ENCODE peak calls at places on chromosomes 3 and 15, in seven cellular contexts. B, E, T, O, V, U and G are unnamed samples.

GRCh38 chr15:72118400-72118978 is at the start of gene SENP8:
- DNase-seq in B (no peak), E (no peak), T (no peak), O (peak; percentile 87), V (no peak), U (peak; percentile 80), G (no peak)

GRCh38 chr3:11624161-11624560 is 19.6 kb downstream of the VGLL4 start:
- DNase-seq in B (no peak), E (no peak), T (no peak), O (peak; percentile 56), V (no peak), U (no peak), G (no peak)

GRCh38 chr3:143000525-143000924 is 845 bp upstream of the U2SURP start:
- DNase-seq in B (peak; percentile 58), E (no peak), T (no peak), O (peak; percentile 62), V (no peak), U (peak; percentile 26), G (peak; percentile 88)

GRCh38 chr3:14819671-14820070 is 909 bp downstream of the FGD5 start:
- DNase-seq in B (no peak), E (no peak), T (no peak), O (no peak), V (no peak), U (no peak), G (no peak)

GRCh38 chr3:55143928-55144671 is 216.2 kb upstream of the LRTM1 start:
- DNase-seq in B (no peak), E (no peak), T (no peak), O (peak; percentile 79), V (no peak), U (no peak), G (no peak)

GRCh38 chr15:98799991-98800390 is 151.7 kb downstream of the IGF1R start:
- DNase-seq in B (no peak), E (no peak), T (no peak), O (peak; percentile 30), V (no peak), U (no peak), G (no peak)

GRCh38 chr15:35444557-35445204 is 101.3 kb downstream of the DPH6 start:
- DNase-seq in B (peak; percentile 56), E (peak; percentile 39), T (peak; percentile 38), O (peak; percentile 67), V (peak; percentile 27), U (peak; percentile 56), G (peak; percentile 7)

GRCh38 chr3:50655009-50655830 is 19.5 kb upstream of the DOCK3 start:
- DNase-seq in B (no peak), E (no peak), T (no peak), O (peak; percentile 64), V (no peak), U (no peak), G (no peak)

GRCh38 chr3:30354972-30355371 is 251.4 kb upstream of the TGFBR2 start:
- DNase-seq in B (no peak), E (no peak), T (no peak), O (no peak), V (no peak), U (no peak), G (no peak)

GRCh38 chr3:115986555-115987207 is 363.4 kb downstream of the GAP43 start:
- DNase-seq in B (peak; percentile 32), E (peak; percentile 62), T (no peak), O (peak; percentile 62), V (no peak), U (peak; percentile 7), G (no peak)

GRCh38 chr15:55221090-55222011 is 24.6 kb upstream of the RSL24D1 start:
- DNase-seq in B (peak; percentile 78), E (no peak), T (peak; percentile 51), O (peak; percentile 95), V (peak; percentile 35), U (no peak), G (peak; percentile 33)

GRCh38 chr3:107841864-107842263 is 249.0 kb downstream of the CD47 start:
- DNase-seq in B (no peak), E (no peak), T (no peak), O (peak; percentile 42), V (no peak), U (no peak), G (no peak)

DNA sequence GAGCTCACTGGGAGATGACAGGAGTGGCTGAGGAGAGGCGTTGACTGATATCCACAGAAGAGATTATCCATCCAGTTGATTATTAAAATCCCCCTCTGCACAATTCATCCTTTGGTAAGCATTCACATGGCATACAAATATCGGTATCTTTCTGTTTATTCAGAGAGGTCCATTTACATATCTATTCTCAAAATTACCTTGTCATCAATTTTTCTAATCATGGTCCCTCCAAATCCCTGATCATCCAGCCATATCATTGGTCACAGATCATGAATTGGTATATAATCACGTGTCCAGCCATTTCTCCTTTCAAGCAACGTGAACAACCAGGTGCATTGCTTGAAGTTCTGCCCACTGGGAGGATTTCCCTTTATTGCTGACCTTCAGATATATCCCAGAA is 1321.0 kb downstream of the ROBO2 start:
- DNase-seq in B (no peak), E (no peak), T (no peak), O (no peak), V (no peak), U (no peak), G (no peak)
- H3K9me2 ChIP-seq in B (no peaks in the 10 kb centered on the region), E (no peaks in the 10 kb centered on the region), T (no peaks in the 10 kb centered on the region), O (no peaks in the 10 kb centered on the region), V (no peaks in the 10 kb centered on the region), U (no peaks in the 10 kb centered on the region), G (no peaks in the 10 kb centered on the region)

DNA sequence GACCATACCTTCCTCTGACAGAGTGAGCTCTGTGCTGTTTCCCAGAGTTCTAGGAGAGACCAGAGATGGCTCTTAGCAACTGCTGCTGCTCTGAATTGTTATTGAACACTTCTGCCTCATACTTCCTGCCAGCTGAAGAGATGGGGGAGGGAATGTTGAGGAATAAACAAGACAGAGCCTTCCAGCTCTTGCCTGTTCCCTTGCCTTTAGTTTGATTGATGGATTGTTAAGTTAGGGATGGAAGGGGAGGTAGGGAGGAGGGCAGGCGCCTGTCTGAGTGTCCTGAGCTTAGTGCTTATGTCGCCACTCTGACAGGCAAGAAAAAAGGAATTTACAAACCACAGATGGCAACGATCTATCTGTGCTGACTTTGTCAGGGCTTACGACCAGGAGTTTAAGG is 42.8 kb downstream of the ZNF609 start:
- DNase-seq in B (no peak), E (no peak), T (peak; percentile 5), O (peak; percentile 59), V (no peak), U (no peak), G (no peak)
- H3K79me2 ChIP-seq in B (peaks cover 77% of the 10 kb centered on the region), E (peaks cover 59% of the 10 kb centered on the region), T (peaks cover 19% of the 10 kb centered on the region), O (peaks cover 84% of the 10 kb centered on the region), V (no peaks in the 10 kb centered on the region), U (peaks cover 90% of the 10 kb centered on the region), G (no peaks in the 10 kb centered on the region)

GRCh38 chr3:137046746-137047145 is 89.0 kb downstream of the IL20RB start:
- DNase-seq in B (no peak), E (no peak), T (no peak), O (no peak), V (no peak), U (no peak), G (no peak)

GRCh38 chr3:137047240-137047639 is 89.5 kb downstream of the IL20RB start:
- DNase-seq in B (no peak), E (no peak), T (no peak), O (no peak), V (no peak), U (no peak), G (no peak)

GRCh38 chr3:137035631-137036030 is 77.8 kb downstream of the IL20RB start:
- DNase-seq in B (peak; percentile 27), E (peak; percentile 16), T (peak; percentile 34), O (peak; percentile 49), V (no peak), U (no peak), G (no peak)

GRCh38 chr3:137039570-137039969 is 81.8 kb downstream of the IL20RB start:
- DNase-seq in B (no peak), E (no peak), T (no peak), O (peak; percentile 35), V (no peak), U (no peak), G (no peak)

DNA sequence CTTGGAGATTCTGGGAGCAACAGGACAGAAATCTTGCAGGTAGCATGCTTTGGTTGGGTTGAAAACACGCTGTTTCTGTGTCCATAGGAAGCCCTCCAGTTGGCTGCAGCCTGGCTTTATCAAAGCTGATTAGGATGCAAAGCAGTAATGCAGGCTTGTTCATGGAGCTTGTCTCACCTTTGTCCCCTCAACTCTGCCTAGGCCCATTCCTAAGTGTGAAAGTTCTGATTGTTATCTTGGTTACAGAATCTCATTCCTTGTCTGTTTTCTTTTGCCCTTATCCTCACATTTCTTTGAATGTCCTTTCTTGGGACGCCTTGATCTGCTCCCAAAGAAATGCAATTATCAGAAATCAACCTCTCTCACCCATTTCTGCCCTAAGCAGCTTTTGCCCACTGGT is 83.5 kb downstream of the IL20RB start:
- DNase-seq in B (no peak), E (no peak), T (no peak), O (no peak), V (no peak), U (no peak), G (no peak)
- H3K9me2 ChIP-seq in B (no peaks in the 10 kb centered on the region), E (no peaks in the 10 kb centered on the region), T (no peaks in the 10 kb centered on the region), O (no peaks in the 10 kb centered on the region), V (no peaks in the 10 kb centered on the region), U (no peaks in the 10 kb centered on the region), G (no peaks in the 10 kb centered on the region)

DNA sequence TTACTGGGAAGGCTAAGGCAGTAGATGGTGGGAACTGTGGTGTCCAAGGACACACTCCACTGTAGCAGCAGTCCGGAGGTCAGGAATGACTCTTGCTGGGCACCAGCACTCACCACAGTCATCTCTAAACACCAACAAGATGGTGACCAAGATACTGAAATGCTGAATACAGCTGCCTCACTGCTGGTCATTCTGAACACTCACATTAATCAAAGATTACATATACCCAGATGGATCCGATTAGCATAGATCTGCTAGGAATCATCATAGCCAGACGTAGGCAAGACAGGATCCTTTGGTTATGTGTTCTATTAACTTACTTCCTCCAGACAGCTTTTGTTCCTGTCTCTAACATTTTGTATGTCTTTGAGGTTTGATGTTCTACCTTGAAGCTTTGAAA is 134.9 kb upstream of the BFSP2 start:
- DNase-seq in B (no peak), E (no peak), T (no peak), O (peak; percentile 22), V (no peak), U (peak; percentile 35), G (no peak)
- H3K79me2 ChIP-seq in B (no peaks in the 10 kb centered on the region), E (no peaks in the 10 kb centered on the region), T (no peaks in the 10 kb centered on the region), O (no peaks in the 10 kb centered on the region), V (no peaks in the 10 kb centered on the region), U (no peaks in the 10 kb centered on the region), G (no peaks in the 10 kb centered on the region)

DNA sequence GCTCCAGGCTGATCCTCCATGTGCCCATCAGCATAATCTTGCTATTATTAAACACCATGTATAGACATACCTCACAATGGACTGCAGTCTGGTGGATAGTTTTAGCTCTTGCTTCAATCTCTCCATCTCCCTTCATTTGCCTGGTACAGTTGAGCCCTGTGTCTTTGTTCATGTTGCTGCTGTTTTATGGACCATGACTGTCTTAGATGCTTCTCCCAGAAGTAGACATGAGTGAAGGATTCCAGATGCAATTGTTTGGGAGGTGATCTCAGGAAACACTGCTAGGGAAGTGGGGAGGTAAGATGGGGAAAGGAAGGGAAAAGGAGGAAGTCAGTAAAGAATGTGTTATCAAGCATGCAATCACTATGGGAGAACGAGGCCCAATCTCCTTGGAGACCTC is 36.3 kb upstream of the CTNNB1 start:
- DNase-seq in B (no peak), E (no peak), T (no peak), O (no peak), V (no peak), U (no peak), G (no peak)
- H3K9me2 ChIP-seq in B (no peaks in the 10 kb centered on the region), E (no peaks in the 10 kb centered on the region), T (no peaks in the 10 kb centered on the region), O (no peaks in the 10 kb centered on the region), V (no peaks in the 10 kb centered on the region), U (no peaks in the 10 kb centered on the region), G (no peaks in the 10 kb centered on the region)

GRCh38 chr3:38221005-38221404 is 44.6 kb upstream of the SLC22A13 start:
- DNase-seq in B (no peak), E (no peak), T (no peak), O (no peak), V (no peak), U (no peak), G (no peak)
- H3K79me2 ChIP-seq in B (peaks cover 12% of the 10 kb centered on the region), E (peaks cover 35% of the 10 kb centered on the region), T (no peaks in the 10 kb centered on the region), O (peaks cover 83% of the 10 kb centered on the region), V (peaks cover 4% of the 10 kb centered on the region), U (peaks cover 70% of the 10 kb centered on the region), G (peaks cover 12% of the 10 kb centered on the region)